ENCODE peak calls at places on chromosome 15, in seven cellular contexts. H is epithelial cell of esophagus, E is progenitor cell of endocrine pancreas, V is endodermal cell, F is fibroblast of pulmonary artery, N is A549, G is cardiac fibroblast. X is an unnamed sample.

GRCh38 chr15:62503451-62503850 is 338.4 kb upstream of the C2CD4B start:
- DNase-seq in H (no peak), E (no peak), V (no peak), F (peak), N (peak), G (peak), X (no peak)

GRCh38 chr15:98781838-98782237 is 133.5 kb downstream of the IGF1R start:
- DNase-seq in H (no peak), E (no peak), V (no peak), F (no peak), N (no peak), G (no peak), X (no peak)

GRCh38 chr15:66748320-66748779 is 46.3 kb downstream of the SMAD6 start:
- DNase-seq in H (no peak), E (no peak), V (no peak), F (peak), N (peak), G (peak), X (peak)

GRCh38 chr15:69554321-69554961 is 101.8 kb downstream of the RPLP1 start:
- DNase-seq in H (no peak), E (no peak), V (peak), F (peak), N (peak), G (no peak), X (no peak)

GRCh38 chr15:58452775-58453174 is 21.0 kb downstream of the LIPC start:
- DNase-seq in H (no peak), E (no peak), V (no peak), F (no peak), N (no peak), G (no peak), X (no peak)

GRCh38 chr15:38254065-38254883 is 1.6 kb downstream of the SPRED1 start:
- DNase-seq in H (peak), E (no peak), V (peak), F (peak), N (peak), G (peak), X (peak)

GRCh38 chr15:68126415-68126814 is 72.3 kb downstream of the PIAS1 start:
- DNase-seq in H (peak), E (no peak), V (no peak), F (no peak), N (no peak), G (no peak), X (no peak)

GRCh38 chr15:92178908-92179307 is 214.8 kb upstream of the ST8SIA2 start:
- DNase-seq in H (no peak), E (no peak), V (no peak), F (no peak), N (no peak), G (no peak), X (no peak)

GRCh38 chr15:58330468-58330793 is 101.4 kb upstream of the LIPC start:
- DNase-seq in H (no peak), E (no peak), V (no peak), F (no peak), N (no peak), G (no peak), X (no peak)

GRCh38 chr15:97968380-97968779 is 7.9 kb downstream of the ARRDC4 start:
- DNase-seq in H (peak), E (no peak), V (no peak), F (peak), N (no peak), G (peak), X (peak)

GRCh38 chr15:85886345-85886935 is 91.7 kb upstream of the KLHL25 start:
- DNase-seq in H (no peak), E (no peak), V (no peak), F (no peak), N (no peak), G (no peak), X (no peak)

GRCh38 chr15:50893976-50894375 is 14.5 kb upstream of the AP4E1 start:
- DNase-seq in H (no peak), E (no peak), V (no peak), F (no peak), N (no peak), G (no peak), X (no peak)

GRCh38 chr15:68619303-68619698 is 40.5 kb downstream of the CORO2B start:
- DNase-seq in H (no peak), E (no peak), V (no peak), F (no peak), N (no peak), G (no peak), X (no peak)

GRCh38 chr15:81043568-81044301 is 43.0 kb downstream of the TLNRD1 start:
- DNase-seq in H (no peak), E (no peak), V (no peak), F (no peak), N (no peak), G (no peak), X (no peak)

GRCh38 chr15:89677381-89677780 is 1.8 kb downstream of the PLIN1 start:
- DNase-seq in H (no peak), E (no peak), V (no peak), F (no peak), N (no peak), G (no peak), X (no peak)

GRCh38 chr15:31275331-31276262 is 51.0 kb upstream of the KLF13 start:
- DNase-seq in H (no peak), E (no peak), V (no peak), F (no peak), N (no peak), G (no peak), X (no peak)

GRCh38 chr15:25234831-25235230 is 204.0 kb downstream of the UBE3A start:
- DNase-seq in H (no peak), E (no peak), V (no peak), F (no peak), N (no peak), G (no peak), X (no peak)

GRCh38 chr15:89628791-89629715 is 26.2 kb downstream of the KIF7 start:
- DNase-seq in H (no peak), E (no peak), V (peak), F (no peak), N (no peak), G (no peak), X (no peak)

GRCh38 chr15:65336369-65336766 is 31.9 kb downstream of the RNU5B-1 start:
- DNase-seq in H (no peak), E (no peak), V (peak), F (no peak), N (no peak), G (no peak), X (no peak)
- TF ChIP-seq CTCF in H (no peak), E (no peak), V (no peak), F (no peak), N (no peak), G (no peak), X (no peak)

DNA sequence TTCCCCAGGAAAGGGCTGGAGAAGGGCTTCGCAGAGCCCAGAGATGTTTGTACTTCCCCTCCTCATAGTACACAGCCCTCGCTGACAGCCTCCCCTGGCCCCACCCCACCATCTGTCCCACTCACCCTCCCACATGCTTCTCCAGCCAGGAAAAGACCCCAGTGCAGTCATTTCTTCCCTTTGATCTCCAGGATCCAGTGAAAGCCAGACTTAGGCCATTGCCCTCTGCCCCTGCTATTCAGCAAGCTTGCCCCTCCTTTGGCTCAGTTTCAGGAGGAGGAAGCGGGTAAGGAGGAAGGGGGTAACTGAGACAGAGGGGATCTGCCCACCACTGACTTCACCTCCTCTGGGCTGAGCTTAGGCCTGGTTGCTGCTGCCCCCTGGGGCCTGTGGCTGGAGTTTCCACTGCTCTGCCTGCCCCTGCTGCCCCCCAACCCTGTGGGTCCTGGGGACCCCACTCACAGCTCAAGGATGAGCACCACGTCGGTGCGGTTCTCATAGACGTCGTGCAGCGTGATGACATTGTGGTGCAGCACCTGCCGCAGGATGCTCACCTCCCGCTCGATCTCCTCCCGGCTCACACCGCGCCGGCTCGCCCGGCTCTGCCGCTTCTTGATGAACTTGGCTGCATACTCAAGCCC is 63.1 kb downstream of the DAPK2 start:
- DNase-seq in H (no peak), E (no peak), V (peak), F (no peak), N (no peak), G (no peak), X (no peak)
- TF ChIP-seq CTCF in H (no peak), E (no peak), V (peak), F (no peak), N (no peak), G (no peak), X (peak)

DNA sequence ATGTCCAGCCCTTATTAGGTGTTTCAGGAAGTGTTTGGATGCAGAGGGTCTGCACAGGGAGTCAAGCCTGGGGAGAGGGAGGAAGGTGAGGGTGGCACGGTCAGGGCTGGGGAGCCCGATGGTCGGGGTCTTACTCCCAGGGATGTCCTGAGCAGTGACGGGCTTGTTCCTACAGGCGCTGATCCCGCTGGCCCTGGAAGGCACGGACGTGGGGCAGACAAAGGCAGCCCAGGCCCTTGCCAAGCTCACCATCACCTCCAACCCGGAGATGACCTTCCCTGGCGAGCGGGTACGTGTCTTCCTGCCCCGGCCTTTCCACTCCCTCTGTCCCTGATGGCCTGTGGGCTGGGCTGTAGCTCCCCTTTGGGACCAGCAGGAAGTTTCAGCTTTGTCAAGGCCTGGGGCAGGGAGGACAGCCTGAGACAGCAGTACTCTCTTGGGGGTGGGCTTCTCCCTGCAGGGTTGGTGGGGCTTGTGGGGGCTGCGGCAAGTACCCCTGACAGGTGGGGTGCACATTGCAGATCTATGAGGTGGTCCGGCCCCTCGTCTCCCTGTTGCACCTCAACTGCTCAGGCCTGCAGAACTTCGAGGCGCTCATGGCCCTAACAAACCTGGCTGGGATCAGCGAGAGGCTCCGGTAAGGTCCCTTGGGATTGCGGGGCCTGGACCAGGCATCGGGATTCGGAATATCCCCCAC is 4.6 kb upstream of the RCCD1 start:
- DNase-seq in H (no peak), E (no peak), V (no peak), F (no peak), N (no peak), G (no peak), X (no peak)
- TF ChIP-seq CTCF in H (no peak), E (no peak), V (no peak), F (no peak), N (no peak), G (no peak), X (no peak)

GRCh38 chr15:74432271-74432967 is 1.3 kb downstream of the SEMA7A start:
- DNase-seq in H (peak), E (no peak), V (peak), F (no peak), N (no peak), G (no peak), X (no peak)

GRCh38 chr15:74431645-74432044 is 2.1 kb downstream of the SEMA7A start:
- DNase-seq in H (no peak), E (no peak), V (peak), F (no peak), N (no peak), G (no peak), X (no peak)

GRCh38 chr15:74434260-74434915 is 630 bp upstream of the SEMA7A start:
- DNase-seq in H (no peak), E (no peak), V (no peak), F (peak), N (no peak), G (no peak), X (no peak)

GRCh38 chr15:74432968-74433591 is 678 bp downstream of the SEMA7A start:
- DNase-seq in H (no peak), E (no peak), V (no peak), F (no peak), N (no peak), G (no peak), X (no peak)

DNA sequence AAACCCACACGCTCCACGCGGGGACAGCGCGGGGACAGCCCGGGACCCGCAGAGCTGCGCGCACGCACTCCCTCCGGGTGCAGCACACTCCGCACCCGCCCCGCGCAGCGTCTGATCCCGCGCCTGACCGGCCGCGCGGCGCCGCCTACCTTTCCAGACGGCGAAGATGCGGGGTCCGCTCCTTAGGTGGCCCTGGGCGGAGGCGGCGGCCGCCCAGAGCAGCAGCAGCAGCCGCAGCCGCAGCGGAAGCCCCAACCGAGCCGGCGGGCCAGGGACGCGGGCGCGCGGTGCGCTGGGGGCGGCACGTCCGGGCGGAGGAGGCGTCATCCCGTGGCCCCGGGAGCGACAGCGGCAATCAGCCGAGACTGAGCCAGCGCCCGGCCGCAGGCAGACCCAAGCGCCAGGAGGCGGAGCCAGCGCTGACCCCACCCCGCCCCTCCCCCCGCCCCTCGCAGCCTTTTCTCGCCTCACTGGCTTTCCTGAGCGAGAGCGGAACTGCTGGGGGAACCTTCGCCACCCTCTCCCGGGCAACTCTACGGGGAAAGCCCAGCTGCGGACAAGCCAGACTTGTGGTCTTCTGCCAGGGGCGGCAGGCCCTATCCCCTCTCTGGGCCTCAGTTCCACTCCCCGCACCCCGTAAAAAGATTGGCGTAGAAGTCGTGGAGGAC is at the start of gene SEMA7A:
- DNase-seq in H (peak), E (peak), V (peak), F (peak), N (peak), G (peak), X (peak)
- TF ChIP-seq CTCF in H (no peak), E (peak), V (no peak), F (no peak), N (no peak), G (no peak), X (peak)

DNA sequence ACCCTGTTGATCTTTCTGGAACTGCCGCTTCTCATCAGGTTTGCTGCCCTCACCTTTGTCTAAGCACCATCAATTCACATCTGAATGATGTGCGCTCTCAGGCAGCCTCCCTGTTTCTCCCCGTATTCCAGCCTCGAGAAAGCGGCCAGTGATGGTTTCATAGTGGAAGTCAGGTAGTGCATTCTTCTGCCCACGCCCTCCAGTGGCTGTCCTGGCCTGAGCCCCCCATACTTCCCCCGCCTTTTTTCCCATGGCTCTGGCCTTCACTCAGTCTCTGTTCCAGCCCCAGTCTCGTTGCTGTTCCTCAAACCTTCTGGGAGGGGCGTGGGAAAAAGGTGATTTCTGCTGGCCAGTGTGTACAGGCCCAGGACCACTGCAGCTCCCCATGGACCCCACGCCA is 101.3 kb downstream of the ASB7 start:
- DNase-seq in H (no peak), E (no peak), V (no peak), F (no peak), N (no peak), G (no peak), X (no peak)
- TF ChIP-seq CTCF in H (no peak), E (no peak), V (no peak), F (no peak), N (no peak), G (no peak), X (no peak)

GRCh38 chr15:78811124-78811824 is at the start of gene ADAMTS7:
- DNase-seq in H (peak), E (peak), V (peak), F (peak), N (peak), G (peak), X (peak)

GRCh38 chr15:78810377-78811123 is 714 bp downstream of the ADAMTS7 start:
- DNase-seq in H (peak), E (peak), V (peak), F (peak), N (peak), G (peak), X (no peak)

GRCh38 chr15:78807359-78807758 is 3.9 kb downstream of the ADAMTS7 start:
- DNase-seq in H (no peak), E (no peak), V (no peak), F (no peak), N (no peak), G (no peak), X (no peak)

GRCh38 chr15:78810003-78810376 is 1.3 kb downstream of the ADAMTS7 start:
- DNase-seq in H (no peak), E (no peak), V (no peak), F (no peak), N (no peak), G (no peak), X (no peak)

DNA sequence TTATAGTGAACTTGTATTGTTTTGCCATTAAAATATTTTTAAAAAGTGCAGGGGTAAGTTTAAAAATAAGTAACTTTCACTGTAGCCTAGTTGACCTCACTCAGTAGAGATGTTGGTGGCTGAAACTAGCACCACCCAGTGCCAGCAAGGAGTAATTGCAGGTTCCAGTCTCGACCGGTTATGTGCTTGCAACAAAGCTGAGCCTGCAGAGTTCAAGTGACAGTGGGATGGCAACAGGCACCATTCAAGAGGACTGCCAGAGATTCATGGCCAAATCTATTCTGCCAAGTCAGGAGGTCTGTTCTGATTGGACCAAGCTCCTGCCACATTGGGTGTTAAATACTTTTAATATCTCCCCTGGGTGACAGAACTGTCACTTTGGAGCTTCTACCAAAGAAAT is 2.7 kb downstream of the ADAMTS7 start:
- DNase-seq in H (peak), E (no peak), V (peak), F (peak), N (peak), G (peak), X (peak)
- TF ChIP-seq CTCF in H (peak), E (peak), V (peak), F (peak), N (peak), G (peak), X (peak)